ENCODE peak calls at places on chromosomes 1 and 21, in four cellular contexts. M is HEK293T; P is mesothelial cell of epicardium; N is CD8-positive, alpha-beta T cell. A is an unnamed sample.

GRCh38 chr21:30168086-30168485 is 1.5 kb upstream of the CLDN17 start:
- DNase-seq in M (no peak), P (no peak), N (no peak), A (no peak)

GRCh38 chr1:113835686-113836290 is 23.5 kb upstream of the RSBN1 start:
- DNase-seq in M (peak), P (no peak), N (no peak), A (peak)

GRCh38 chr1:31064685-31065309 is 720 bp downstream of the PUM1 start:
- DNase-seq in M (no peak), P (no peak), N (no peak), A (no peak)

GRCh38 chr1:156692958-156693857 is 12.2 kb downstream of the CRABP2 start:
- DNase-seq in M (peak), P (peak), N (no peak), A (no peak)

GRCh38 chr1:221272940-221273339 is 393.7 kb downstream of the HLX start:
- DNase-seq in M (no peak), P (no peak), N (no peak), A (no peak)

GRCh38 chr1:202954057-202954745 is 3.9 kb downstream of the ADIPOR1 start:
- DNase-seq in M (no peak), P (no peak), N (no peak), A (no peak)

GRCh38 chr1:64357376-64357775 is 112.6 kb upstream of the CACHD1 start:
- DNase-seq in M (no peak), P (no peak), N (no peak), A (no peak)

GRCh38 chr21:38817371-38818335 is 11.9 kb downstream of the ETS2 start:
- DNase-seq in M (no peak), P (no peak), N (no peak), A (peak)

GRCh38 chr1:235703516-235703915 is 53.9 kb upstream of the GNG4 start:
- DNase-seq in M (no peak), P (no peak), N (no peak), A (peak)

GRCh38 chr1:156245451-156246232 is 2.2 kb downstream of the PAQR6 start:
- DNase-seq in M (no peak), P (no peak), N (peak), A (peak)

GRCh38 chr1:33089457-33089856 is 8.5 kb downstream of the AZIN2 start:
- DNase-seq in M (no peak), P (no peak), N (no peak), A (no peak)

GRCh38 chr21:46617267-46618051 is 12.6 kb upstream of the S100B start:
- DNase-seq in M (no peak), P (no peak), N (no peak), A (peak)

GRCh38 chr1:211257831-211258225 is 1.3 kb upstream of the RCOR3 start:
- DNase-seq in M (no peak), P (no peak), N (no peak), A (peak)

GRCh38 chr1:167273027-167273800 is 52.5 kb downstream of the POU2F1 start:
- DNase-seq in M (no peak), P (no peak), N (no peak), A (peak)

GRCh38 chr1:97433520-97434175 is 487.2 kb downstream of the DPYD start:
- DNase-seq in M (no peak), P (no peak), N (no peak), A (peak)

GRCh38 chr1:57424231-57425027 is 569 bp upstream of the DAB1 start:
- DNase-seq in M (peak), P (peak), N (no peak), A (peak)

GRCh38 chr1:245677446-245678240 is 522.9 kb downstream of the KIF26B start:
- DNase-seq in M (no peak), P (peak), N (no peak), A (no peak)

A was measured in fibroblast of villous mesenchyme.